ENCODE peak calls at places on chromosomes 2 and 18, in eight cellular contexts. One of them, this sample, is unnamed. For H3K9me3, the result is how much of the 10 kb centered on the place peaks cover.

GRCh38 chr2:52857722-52858121 is 909.9 kb upstream of the CHAC2 start:
- DNase-seq in fibroblast of lung: no peak
- DNase-seq in HCT116: no peak
- DNase-seq in astrocyte: no peak
- DNase-seq in H9: no peak
- DNase-seq in Karpas-422: no peak
- DNase-seq in GM23248: no peak
- DNase-seq in neural progenitor cell: no peak
- DNase-seq in this sample: no peak

GRCh38 chr2:188634656-188635055 is 339.5 kb upstream of the COL3A1 start:
- DNase-seq in HCT116: no peak
- DNase-seq in Karpas-422: no peak
- DNase-seq in H9: no peak
- DNase-seq in neural progenitor cell: no peak
- DNase-seq in fibroblast of lung: no peak
- DNase-seq in astrocyte: no peak
- DNase-seq in GM23248: no peak
- DNase-seq in this sample: no peak

GRCh38 chr2:238986491-238987351 is 138.8 kb downstream of the TWIST2 start:
- DNase-seq in fibroblast of lung: no peak
- DNase-seq in GM23248: no peak
- DNase-seq in HCT116: no peak
- DNase-seq in Karpas-422: no peak
- DNase-seq in H9: no peak
- DNase-seq in neural progenitor cell: no peak
- DNase-seq in astrocyte: no peak
- DNase-seq in this sample: no peak

GRCh38 chr2:109030870-109031480 is 42.0 kb upstream of the EDAR start:
- DNase-seq in fibroblast of lung: no peak
- DNase-seq in H9: no peak
- DNase-seq in Karpas-422: no peak
- DNase-seq in astrocyte: no peak
- DNase-seq in GM23248: no peak
- DNase-seq in HCT116: no peak
- DNase-seq in neural progenitor cell: no peak
- DNase-seq in this sample: peak

GRCh38 chr2:204665244-204665643 is 120.0 kb downstream of the PARD3B start:
- DNase-seq in H9: no peak
- DNase-seq in neural progenitor cell: peak
- DNase-seq in GM23248: peak
- DNase-seq in HCT116: no peak
- DNase-seq in Karpas-422: no peak
- DNase-seq in fibroblast of lung: peak
- DNase-seq in astrocyte: peak
- DNase-seq in this sample: no peak

GRCh38 chr2:98903767-98904485 is 32.1 kb downstream of the CRACDL start:
- DNase-seq in H9: peak
- DNase-seq in neural progenitor cell: no peak
- DNase-seq in Karpas-422: no peak
- DNase-seq in astrocyte: no peak
- DNase-seq in fibroblast of lung: no peak
- DNase-seq in HCT116: no peak
- DNase-seq in GM23248: no peak
- DNase-seq in this sample: no peak

GRCh38 chr2:66389651-66390131 is 45.2 kb upstream of the MEIS1 start:
- DNase-seq in GM23248: peak
- DNase-seq in astrocyte: peak
- DNase-seq in H9: no peak
- DNase-seq in neural progenitor cell: no peak
- DNase-seq in fibroblast of lung: peak
- DNase-seq in Karpas-422: no peak
- DNase-seq in HCT116: no peak
- DNase-seq in this sample: no peak

GRCh38 chr2:102301867-102302362 is 9.4 kb upstream of the IL1RL1 start:
- DNase-seq in HCT116: peak
- DNase-seq in H9: peak
- DNase-seq in Karpas-422: peak
- DNase-seq in astrocyte: peak
- DNase-seq in GM23248: peak
- DNase-seq in fibroblast of lung: no peak
- DNase-seq in neural progenitor cell: peak
- DNase-seq in this sample: peak

GRCh38 chr2:234331566-234331965 is 165.3 kb downstream of the ARL4C start:
- DNase-seq in HCT116: no peak
- DNase-seq in neural progenitor cell: no peak
- DNase-seq in GM23248: no peak
- DNase-seq in Karpas-422: no peak
- DNase-seq in H9: no peak
- DNase-seq in astrocyte: no peak
- DNase-seq in fibroblast of lung: no peak
- DNase-seq in this sample: no peak

GRCh38 chr2:218516614-218517013 is 51.5 kb downstream of the USP37 start:
- DNase-seq in neural progenitor cell: peak
- DNase-seq in astrocyte: no peak
- DNase-seq in GM23248: peak
- DNase-seq in Karpas-422: peak
- DNase-seq in H9: no peak
- DNase-seq in fibroblast of lung: peak
- DNase-seq in HCT116: peak
- DNase-seq in this sample: no peak

GRCh38 chr2:216724190-216724589 is 28.8 kb upstream of the IGFBP5 start:
- DNase-seq in astrocyte: no peak
- DNase-seq in HCT116: no peak
- DNase-seq in GM23248: no peak
- DNase-seq in neural progenitor cell: no peak
- DNase-seq in Karpas-422: no peak
- DNase-seq in H9: no peak
- DNase-seq in fibroblast of lung: no peak
- DNase-seq in this sample: no peak

GRCh38 chr2:241736111-241736510 is 1.7 kb downstream of the D2HGDH start:
- DNase-seq in GM23248: no peak
- DNase-seq in neural progenitor cell: no peak
- DNase-seq in H9: no peak
- DNase-seq in HCT116: no peak
- DNase-seq in fibroblast of lung: no peak
- DNase-seq in astrocyte: no peak
- DNase-seq in Karpas-422: no peak
- DNase-seq in this sample: no peak

GRCh38 chr2:112584134-112584890 is at the start of gene CHCHD5:
- DNase-seq in astrocyte: peak
- DNase-seq in H9: peak
- DNase-seq in fibroblast of lung: peak
- DNase-seq in neural progenitor cell: peak
- DNase-seq in GM23248: peak
- DNase-seq in Karpas-422: peak
- DNase-seq in HCT116: peak
- DNase-seq in this sample: no peak

DNA sequence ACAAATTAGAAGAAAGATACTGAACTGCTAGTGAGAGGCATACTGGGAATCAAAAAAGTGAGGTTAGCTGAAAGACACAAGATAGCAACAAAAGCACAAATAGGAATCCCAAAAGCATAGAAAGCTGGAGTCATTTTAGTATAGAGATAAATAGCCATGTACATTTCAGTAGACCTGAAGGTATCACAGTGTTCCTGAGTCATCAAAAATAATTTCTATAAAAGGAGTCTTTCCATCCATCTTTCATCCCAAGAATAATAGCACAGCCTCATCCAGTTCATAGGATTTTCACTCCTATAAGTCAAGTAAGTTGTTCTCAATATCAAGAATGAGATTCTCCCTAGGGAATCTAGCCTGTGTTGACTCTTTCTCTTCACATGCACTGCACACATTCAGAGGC is 174.7 kb upstream of the PKDCC start:
- DNase-seq in Karpas-422: no peak
- DNase-seq in astrocyte: no peak
- DNase-seq in HCT116: no peak
- DNase-seq in GM23248: peak
- DNase-seq in neural progenitor cell: no peak
- DNase-seq in H9: no peak
- DNase-seq in fibroblast of lung: no peak
- DNase-seq in this sample: no peak
- H3K4me2 ChIP-seq in Karpas-422: no peak
- H3K4me2 ChIP-seq in astrocyte: no peak
- H3K4me2 ChIP-seq in HCT116: no peak
- H3K4me2 ChIP-seq in GM23248: no peak
- H3K4me2 ChIP-seq in neural progenitor cell: no peak
- H3K4me2 ChIP-seq in H9: no peak
- H3K4me2 ChIP-seq in fibroblast of lung: no peak
- H3K4me2 ChIP-seq in this sample: no peak

GRCh38 chr2:116918574-116918973 is 895.9 kb upstream of the DDX18 start:
- DNase-seq in HCT116: no peak
- DNase-seq in astrocyte: no peak
- DNase-seq in Karpas-422: no peak
- DNase-seq in GM23248: no peak
- DNase-seq in neural progenitor cell: no peak
- DNase-seq in fibroblast of lung: no peak
- DNase-seq in H9: no peak
- DNase-seq in this sample: no peak

GRCh38 chr2:116911520-116911919 is 903.0 kb upstream of the DDX18 start:
- DNase-seq in neural progenitor cell: no peak
- DNase-seq in Karpas-422: no peak
- DNase-seq in HCT116: no peak
- DNase-seq in GM23248: no peak
- DNase-seq in astrocyte: no peak
- DNase-seq in H9: no peak
- DNase-seq in fibroblast of lung: no peak
- DNase-seq in this sample: no peak

GRCh38 chr2:116915673-116916072 is 898.8 kb upstream of the DDX18 start:
- DNase-seq in HCT116: no peak
- DNase-seq in astrocyte: no peak
- DNase-seq in fibroblast of lung: no peak
- DNase-seq in neural progenitor cell: no peak
- DNase-seq in H9: no peak
- DNase-seq in GM23248: no peak
- DNase-seq in Karpas-422: no peak
- DNase-seq in this sample: no peak

GRCh38 chr2:116922414-116922813 is 892.1 kb upstream of the DDX18 start:
- DNase-seq in fibroblast of lung: no peak
- DNase-seq in astrocyte: no peak
- DNase-seq in HCT116: no peak
- DNase-seq in H9: no peak
- DNase-seq in GM23248: no peak
- DNase-seq in neural progenitor cell: no peak
- DNase-seq in Karpas-422: no peak
- DNase-seq in this sample: no peak

DNA sequence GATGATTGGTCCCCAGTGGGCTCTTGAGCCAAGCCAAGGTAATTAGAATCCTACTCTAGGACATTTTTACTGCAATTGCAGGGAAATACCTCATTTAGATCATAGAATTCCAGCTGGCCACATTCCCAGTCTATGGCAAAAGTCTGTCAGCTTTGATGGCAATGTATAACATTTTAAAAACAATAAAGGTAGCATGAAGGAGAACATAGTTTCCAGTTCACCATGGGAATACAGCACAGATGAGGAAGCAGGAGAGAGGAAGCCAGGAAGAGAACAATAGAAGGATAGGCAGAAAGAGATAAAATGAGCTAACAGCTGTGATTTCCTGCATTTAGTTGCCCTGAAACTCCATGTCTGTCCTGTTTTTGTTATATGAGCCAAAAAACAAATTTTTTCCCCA is 897.3 kb upstream of the DDX18 start:
- DNase-seq in HCT116: no peak
- DNase-seq in neural progenitor cell: no peak
- DNase-seq in GM23248: no peak
- DNase-seq in fibroblast of lung: no peak
- DNase-seq in H9: no peak
- DNase-seq in astrocyte: no peak
- DNase-seq in Karpas-422: no peak
- DNase-seq in this sample: no peak
- H3K9me3 ChIP-seq in HCT116: under half
- H3K9me3 ChIP-seq in neural progenitor cell: under half
- H3K9me3 ChIP-seq in GM23248: under half
- H3K9me3 ChIP-seq in fibroblast of lung: under half
- H3K9me3 ChIP-seq in H9: under half
- H3K9me3 ChIP-seq in astrocyte: under half
- H3K9me3 ChIP-seq in Karpas-422: under half
- H3K9me3 ChIP-seq in this sample: under half

GRCh38 chr18:709771-710170 is 2.7 kb downstream of the ENOSF1 start:
- DNase-seq in H9: no peak
- DNase-seq in astrocyte: no peak
- DNase-seq in GM23248: no peak
- DNase-seq in HCT116: no peak
- DNase-seq in neural progenitor cell: no peak
- DNase-seq in Karpas-422: no peak
- DNase-seq in fibroblast of lung: no peak
- DNase-seq in this sample: no peak

GRCh38 chr18:712401-713134 is at the start of gene ENOSF1:
- DNase-seq in fibroblast of lung: peak
- DNase-seq in neural progenitor cell: peak
- DNase-seq in GM23248: peak
- DNase-seq in astrocyte: peak
- DNase-seq in HCT116: peak
- DNase-seq in Karpas-422: peak
- DNase-seq in H9: peak
- DNase-seq in this sample: peak

GRCh38 chr18:711693-712400 is 583 bp downstream of the ENOSF1 start:
- DNase-seq in HCT116: peak
- DNase-seq in neural progenitor cell: peak
- DNase-seq in Karpas-422: peak
- DNase-seq in fibroblast of lung: peak
- DNase-seq in GM23248: peak
- DNase-seq in astrocyte: peak
- DNase-seq in H9: no peak
- DNase-seq in this sample: peak

GRCh38 chr18:711330-711692 is 1.1 kb downstream of the ENOSF1 start:
- DNase-seq in Karpas-422: peak
- DNase-seq in GM23248: no peak
- DNase-seq in H9: no peak
- DNase-seq in fibroblast of lung: no peak
- DNase-seq in neural progenitor cell: peak
- DNase-seq in astrocyte: no peak
- DNase-seq in HCT116: no peak
- DNase-seq in this sample: no peak

GRCh38 chr18:710418-711300 is 1.8 kb downstream of the ENOSF1 start:
- DNase-seq in Karpas-422: no peak
- DNase-seq in H9: no peak
- DNase-seq in GM23248: no peak
- DNase-seq in neural progenitor cell: no peak
- DNase-seq in astrocyte: no peak
- DNase-seq in HCT116: no peak
- DNase-seq in fibroblast of lung: no peak
- DNase-seq in this sample: no peak
- H3K4me2 ChIP-seq in Karpas-422: peak
- H3K4me2 ChIP-seq in H9: peak
- H3K4me2 ChIP-seq in GM23248: peak
- H3K4me2 ChIP-seq in neural progenitor cell: peak
- H3K4me2 ChIP-seq in astrocyte: peak
- H3K4me2 ChIP-seq in HCT116: peak
- H3K4me2 ChIP-seq in fibroblast of lung: peak
- H3K4me2 ChIP-seq in this sample: peak

DNA sequence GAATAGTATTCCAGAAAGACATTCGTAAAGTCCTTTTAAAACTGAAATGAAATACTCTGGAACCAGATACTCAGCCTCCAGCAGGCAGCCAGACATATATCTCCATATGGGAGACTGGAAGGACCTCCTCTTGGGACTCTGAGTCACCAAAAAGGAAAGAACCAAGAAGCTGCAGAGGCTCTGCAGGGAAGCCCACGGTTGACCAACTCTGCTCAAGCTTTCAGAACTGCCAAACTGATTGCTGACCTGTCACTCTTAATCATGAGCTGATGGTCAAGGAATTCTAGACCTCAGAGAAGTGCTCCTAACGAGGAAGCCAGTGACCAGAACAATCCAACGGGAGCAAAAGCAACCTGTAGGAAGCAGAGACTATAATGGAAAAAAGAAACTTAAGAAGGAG is 434.7 kb downstream of the EIPR1 start:
- DNase-seq in astrocyte: no peak
- DNase-seq in fibroblast of lung: no peak
- DNase-seq in Karpas-422: no peak
- DNase-seq in GM23248: no peak
- DNase-seq in neural progenitor cell: no peak
- DNase-seq in HCT116: no peak
- DNase-seq in H9: no peak
- DNase-seq in this sample: no peak
- H3K9me3 ChIP-seq in astrocyte: under half
- H3K9me3 ChIP-seq in fibroblast of lung: under half
- H3K9me3 ChIP-seq in Karpas-422: under half
- H3K9me3 ChIP-seq in GM23248: under half
- H3K9me3 ChIP-seq in neural progenitor cell: under half
- H3K9me3 ChIP-seq in HCT116: under half
- H3K9me3 ChIP-seq in H9: under half
- H3K9me3 ChIP-seq in this sample: under half